ENCODE peak calls at places on chromosomes 3 and 15, in six cellular contexts. V is hepatic stellate cell, G is HEK293T, R is A549, U is NCI-H1417, S is EH. O is an unnamed sample.

GRCh38 chr15:48385431-48385830 is 54.2 kb downstream of the DUT start:
- DNase-seq in V (peak), G (no peak), R (no peak), U (no peak), S (peak), O (no peak)

GRCh38 chr3:114887806-114888205 is 259.3 kb downstream of the ZBTB20 start:
- DNase-seq in V (no peak), G (no peak), R (no peak), U (no peak), S (peak), O (no peak)

GRCh38 chr3:74302959-74303358 is 311.5 kb downstream of the CNTN3 start:
- DNase-seq in V (no peak), G (no peak), R (no peak), U (no peak), S (no peak), O (no peak)

GRCh38 chr3:157572559-157573270 is 69.5 kb upstream of the VEPH1 start:
- DNase-seq in V (peak), G (peak), R (peak), U (peak), S (peak), O (no peak)

GRCh38 chr15:72859023-72859756 is 75.6 kb upstream of the ADPGK start:
- DNase-seq in V (no peak), G (no peak), R (no peak), U (no peak), S (no peak), O (no peak)

GRCh38 chr15:62066663-62067447 is at the start of gene C2CD4A:
- DNase-seq in V (peak), G (peak), R (peak), U (peak), S (peak), O (peak)

GRCh38 chr3:48064292-48064829 is 48.1 kb upstream of the MAP4 start:
- DNase-seq in V (no peak), G (no peak), R (no peak), U (no peak), S (peak), O (no peak)

GRCh38 chr3:108100906-108101305 is 10.1 kb upstream of the CD47 start:
- DNase-seq in V (no peak), G (no peak), R (no peak), U (peak), S (no peak), O (no peak)

GRCh38 chr3:186605561-186606545 is 7.0 kb upstream of the AHSG start:
- DNase-seq in V (no peak), G (no peak), R (no peak), U (no peak), S (no peak), O (no peak)

GRCh38 chr3:11200679-11200952 is 46.3 kb downstream of the HRH1 start:
- DNase-seq in V (no peak), G (no peak), R (no peak), U (no peak), S (no peak), O (no peak)

GRCh38 chr3:23202203-23202920 is 765 bp upstream of the UBE2E2 start:
- DNase-seq in V (no peak), G (peak), R (no peak), U (peak), S (peak), O (peak)

GRCh38 chr15:56249080-56249479 is 5.4 kb upstream of the RFX7 start:
- DNase-seq in V (peak), G (peak), R (no peak), U (peak), S (peak), O (no peak)

GRCh38 chr3:132079150-132079549 is 44.3 kb upstream of the CPNE4 start:
- DNase-seq in V (no peak), G (no peak), R (no peak), U (no peak), S (no peak), O (no peak)

GRCh38 chr15:37764733-37765191 is 169.7 kb upstream of the TMCO5A start:
- DNase-seq in V (peak), G (peak), R (peak), U (no peak), S (peak), O (peak)

GRCh38 chr15:87716422-87716821 is 540.1 kb downstream of the NTRK3 start:
- DNase-seq in V (no peak), G (no peak), R (no peak), U (no peak), S (no peak), O (no peak)

GRCh38 chr3:9915252-9916141 is 1.4 kb upstream of the IL17RC start:
- DNase-seq in V (peak), G (peak), R (no peak), U (peak), S (peak), O (peak)

GRCh38 chr3:66496731-66497130 is 4.1 kb downstream of the LRIG1 start:
- DNase-seq in V (no peak), G (no peak), R (no peak), U (no peak), S (no peak), O (no peak)

GRCh38 chr3:53822331-53822741 is 23.9 kb downstream of the CHDH start:
- DNase-seq in V (no peak), G (no peak), R (no peak), U (no peak), S (no peak), O (peak)

GRCh38 chr3:70120360-70120966 is 120.9 kb downstream of the SAMMSON start:
- DNase-seq in V (peak), G (peak), R (peak), U (no peak), S (peak), O (peak)

GRCh38 chr15:70164910-70165791 is 67.4 kb upstream of the TLE3 start:
- DNase-seq in V (no peak), G (no peak), R (no peak), U (peak), S (no peak), O (peak)

GRCh38 chr3:125280966-125281365 is 68.4 kb upstream of the SLC12A8 start:
- DNase-seq in V (no peak), G (no peak), R (no peak), U (peak), S (peak), O (no peak)

GRCh38 chr15:48721061-48721810 is 75.7 kb upstream of the FBN1 start:
- DNase-seq in V (no peak), G (no peak), R (no peak), U (no peak), S (peak), O (no peak)

GRCh38 chr3:155079795-155080546 is at the start of gene MME:
- DNase-seq in V (peak), G (peak), R (no peak), U (peak), S (peak), O (peak)

GRCh38 chr3:4633078-4634004 is 140.2 kb downstream of the ITPR1 start:
- DNase-seq in V (peak), G (peak), R (peak), U (peak), S (peak), O (no peak)

GRCh38 chr3:108486910-108487309 is 23.5 kb downstream of the MYH15 start:
- DNase-seq in V (peak), G (peak), R (no peak), U (peak), S (peak), O (no peak)

GRCh38 chr15:88331291-88331690 is 74.8 kb upstream of the NTRK3 start:
- DNase-seq in V (peak), G (peak), R (peak), U (peak), S (peak), O (no peak)

GRCh38 chr3:160134964-160135363 is 90.3 kb upstream of the C3orf80 start:
- DNase-seq in V (no peak), G (no peak), R (no peak), U (no peak), S (peak), O (no peak)

O was measured in stomach.